ENCODE peak calls at places on chromosomes 11 and 22, in four cellular contexts. L, G, Z and N are unnamed samples. For H3K4me1 and H3K27me3, the result is how much of the 10 kb centered on the place peaks cover.

GRCh38 chr22:31881198-31881597 is 63.1 kb upstream of the YWHAH start:
- DNase-seq in L (no peak), G (no peak), Z (no peak), N (no peak)

GRCh38 chr22:29477919-29478318 is 2.1 kb upstream of the NEFH start:
- DNase-seq in L (no peak), G (no peak), Z (no peak), N (no peak)

GRCh38 chr22:47035443-47035881 is 273.0 kb downstream of the TBC1D22A start:
- DNase-seq in L (no peak), G (no peak), Z (peak), N (no peak)

GRCh38 chr11:65375012-65375411 is 7.4 kb downstream of the SLC25A45 start:
- DNase-seq in L (no peak), G (peak), Z (no peak), N (no peak)

GRCh38 chr11:43269229-43269928 is 42.4 kb upstream of the API5 start:
- DNase-seq in L (no peak), G (no peak), Z (peak), N (no peak)

GRCh38 chr11:23569134-23569533 is 708.9 kb upstream of the CCDC179 start:
- DNase-seq in L (no peak), G (no peak), Z (no peak), N (no peak)

GRCh38 chr22:50713008-50713385 is 25.0 kb upstream of the ACR start:
- DNase-seq in L (no peak), G (no peak), Z (peak), N (no peak)

GRCh38 chr11:17406082-17406817 is 17.8 kb upstream of the KCNJ11 start:
- DNase-seq in L (no peak), G (peak), Z (no peak), N (no peak)

GRCh38 chr22:31943206-31943975 is 944 bp upstream of the YWHAH start:
- DNase-seq in L (no peak), G (no peak), Z (no peak), N (no peak)

GRCh38 chr11:124442442-124442841 is 3.1 kb downstream of the OR8B8 start:
- DNase-seq in L (no peak), G (no peak), Z (no peak), N (no peak)

GRCh38 chr11:74276581-74276980 is 34.9 kb downstream of the P4HA3 start:
- DNase-seq in L (no peak), G (no peak), Z (no peak), N (no peak)

GRCh38 chr11:28384418-28384817 is 276.2 kb downstream of the METTL15 start:
- DNase-seq in L (no peak), G (no peak), Z (no peak), N (no peak)

GRCh38 chr11:95091663-95092062 is 2.0 kb downstream of the ENDOD1 start:
- DNase-seq in L (no peak), G (no peak), Z (no peak), N (no peak)

GRCh38 chr11:133821776-133822175 is 23.5 kb downstream of the SPATA19 start:
- DNase-seq in L (peak), G (no peak), Z (no peak), N (peak)

GRCh38 chr11:112278803-112279202 is 18.1 kb upstream of the PLET1 start:
- DNase-seq in L (no peak), G (no peak), Z (no peak), N (no peak)

GRCh38 chr22:28909375-28909774 is 26.0 kb downstream of the ZNRF3 start:
- DNase-seq in L (no peak), G (no peak), Z (no peak), N (no peak)

GRCh38 chr22:42301072-42301741 is 30.8 kb upstream of the TCF20 start:
- DNase-seq in L (no peak), G (no peak), Z (no peak), N (no peak)

GRCh38 chr22:19398206-19398605 is 33.3 kb downstream of the HIRA start:
- DNase-seq in L (no peak), G (no peak), Z (no peak), N (no peak)

GRCh38 chr11:47233989-47234668 is 14.5 kb downstream of the ACP2 start:
- DNase-seq in L (no peak), G (no peak), Z (no peak), N (no peak)

GRCh38 chr11:124846058-124846719 is 19.0 kb upstream of the ROBO3 start:
- DNase-seq in L (no peak), G (no peak), Z (no peak), N (no peak)

GRCh38 chr11:134599180-134599810 is 187.3 kb upstream of the B3GAT1 start:
- DNase-seq in L (no peak), G (no peak), Z (no peak), N (no peak)

GRCh38 chr11:73072935-73073481 is 69.1 kb downstream of the FCHSD2 start:
- DNase-seq in L (no peak), G (no peak), Z (no peak), N (no peak)
- H3K4me3 ChIP-seq in L (no peak), G (no peak), Z (peak), N (no peak)

GRCh38 chr11:5363712-5364111 is 12.4 kb downstream of the OR51B6 start:
- DNase-seq in L (no peak), G (no peak), Z (no peak), N (no peak)
- H3K4me1 ChIP-seq in L (under half), G (under half), Z (under half), N (under half)

GRCh38 chr11:119148855-119149370 is at the start of gene ABCG4:
- DNase-seq in L (no peak), G (no peak), Z (no peak), N (peak)
- H3K27me3 ChIP-seq in L (under half), G (under half), Z (under half), N (under half)

GRCh38 chr11:72239849-72240460 is 4.0 kb downstream of the PHOX2A start:
- DNase-seq in L (no peak), G (peak), Z (peak), N (no peak)

GRCh38 chr11:72242141-72242540 is 1.8 kb downstream of the PHOX2A start:
- DNase-seq in L (no peak), G (no peak), Z (no peak), N (no peak)

GRCh38 chr11:72239296-72239848 is 4.6 kb downstream of the PHOX2A start:
- DNase-seq in L (no peak), G (peak), Z (peak), N (peak)

GRCh38 chr11:72241290-72241781 is 2.6 kb downstream of the PHOX2A start:
- DNase-seq in L (no peak), G (no peak), Z (peak), N (no peak)

GRCh38 chr11:72240461-72241289 is 3.3 kb downstream of the PHOX2A start:
- DNase-seq in L (no peak), G (peak), Z (peak), N (no peak)
- H3K4me3 ChIP-seq in L (no peak), G (no peak), Z (peak), N (no peak)

GRCh38 chr11:1455032-1455762 is 31.4 kb downstream of the MOB2 start:
- DNase-seq in L (no peak), G (no peak), Z (no peak), N (no peak)
- H3K4me1 ChIP-seq in L (under half), G (under half), Z (under half), N (under half)

DNA sequence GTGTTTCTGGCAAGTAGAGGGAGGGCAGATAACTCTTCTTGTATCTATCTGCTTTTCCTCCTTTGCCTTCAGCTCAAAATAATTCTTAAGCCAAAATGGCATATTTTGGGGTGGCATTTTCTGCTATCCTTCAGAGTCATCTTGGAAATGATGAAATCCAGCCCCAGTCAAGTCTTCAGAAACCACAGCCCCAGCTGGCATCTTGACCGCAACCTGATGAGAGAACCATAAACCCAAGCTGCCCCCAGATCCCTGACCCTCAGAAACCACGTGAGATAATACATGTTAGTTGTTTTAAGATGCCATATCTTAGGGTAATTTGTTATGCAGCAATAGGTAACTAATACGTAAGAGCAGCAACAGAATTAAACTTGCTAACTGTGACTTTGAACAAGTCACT is 15.1 kb upstream of the PAMR1 start:
- DNase-seq in L (no peak), G (no peak), Z (no peak), N (no peak)
- H3K27me3 ChIP-seq in L (under half), G (under half), Z (under half), N (under half)